ENCODE peak calls at places on chromosomes 12 and 14, in ten cellular contexts. G is heart left ventricle; J is stimulated activated CD8-positive, alpha-beta memory T cell treated with anti-CD3 and anti-CD28 coated beads, Interleukin-15, amount 100 ng/mL, for 4 hours; K is NCI-H69; B is iris pigment epithelial cell; C is activated effector memory CD4-positive, alpha-beta T cell treated with Interleukin-2 at 50 U/mL for 16 hours; A is stimulated activated CD4-positive, alpha-beta T cell treated with anti-CD3 and anti-CD28 coated beads, TNF-alpha, amount 100 ng/mL, for 24 hours; E is mesendoderm; H is T-helper 2 cell; O is brain microvascular endothelial cell. S is an unnamed sample.

GRCh38 chr12:113292547-113292946 is 42.4 kb downstream of the SLC8B1 start:
- DNase-seq in G (no peak), J (no peak), K (no peak), B (no peak), C (no peak), A (no peak), E (no peak), H (no peak), O (no peak), S (no peak)

GRCh38 chr12:122147514-122148290 is 26.3 kb downstream of the IL31 start:
- DNase-seq in G (no peak), J (no peak), K (no peak), B (no peak), C (no peak), A (no peak), E (no peak), H (no peak), O (no peak), S (no peak)

GRCh38 chr14:65495196-65495595 is 82.7 kb downstream of the FUT8 start:
- DNase-seq in G (no peak), J (no peak), K (no peak), B (peak), C (no peak), A (no peak), E (no peak), H (no peak), O (no peak), S (no peak)

GRCh38 chr14:95466506-95466905 is 49.9 kb downstream of the SYNE3 start:
- DNase-seq in G (no peak), J (no peak), K (no peak), B (no peak), C (no peak), A (no peak), E (no peak), H (no peak), O (no peak), S (no peak)

GRCh38 chr12:98154850-98155249 is 360.5 kb upstream of the TMPO start:
- DNase-seq in G (no peak), J (no peak), K (peak), B (peak), C (no peak), A (no peak), E (peak), H (no peak), O (no peak), S (peak)

GRCh38 chr12:132333766-132334165 is 4.4 kb upstream of the GALNT9 start:
- DNase-seq in G (no peak), J (no peak), K (no peak), B (no peak), C (no peak), A (no peak), E (no peak), H (no peak), O (no peak), S (no peak)

GRCh38 chr12:123580772-123581171 is 3.6 kb upstream of the TMED2 start:
- DNase-seq in G (no peak), J (no peak), K (no peak), B (peak), C (no peak), A (no peak), E (no peak), H (no peak), O (no peak), S (no peak)

GRCh38 chr12:7602287-7602686 is 63.4 kb downstream of the APOBEC1 start:
- DNase-seq in G (no peak), J (no peak), K (no peak), B (peak), C (no peak), A (no peak), E (no peak), H (no peak), O (peak), S (no peak)

GRCh38 chr12:12779529-12779928 is 5.9 kb upstream of the APOLD1 start:
- DNase-seq in G (no peak), J (no peak), K (peak), B (peak), C (no peak), A (no peak), E (no peak), H (no peak), O (peak), S (peak)

GRCh38 chr12:103667129-103667528 is 80.1 kb downstream of the STAB2 start:
- DNase-seq in G (no peak), J (no peak), K (peak), B (no peak), C (no peak), A (no peak), E (no peak), H (no peak), O (no peak), S (no peak)

GRCh38 chr12:127899981-127900380 is 367.0 kb upstream of the TMEM132C start:
- DNase-seq in G (no peak), J (no peak), K (no peak), B (no peak), C (no peak), A (no peak), E (no peak), H (no peak), O (no peak), S (no peak)

GRCh38 chr12:77979597-77980250 is 149.0 kb downstream of the NAV3 start:
- DNase-seq in G (no peak), J (no peak), K (no peak), B (peak), C (no peak), A (no peak), E (no peak), H (no peak), O (no peak), S (no peak)

GRCh38 chr14:56304456-56304855 is 186.2 kb downstream of the PELI2 start:
- DNase-seq in G (no peak), J (no peak), K (no peak), B (no peak), C (no peak), A (no peak), E (no peak), H (no peak), O (no peak), S (no peak)

GRCh38 chr12:59833408-59833807 is 237.6 kb downstream of the SLC16A7 start:
- DNase-seq in G (no peak), J (no peak), K (no peak), B (no peak), C (no peak), A (no peak), E (no peak), H (no peak), O (no peak), S (no peak)

GRCh38 chr12:130280226-130280625 is 57.5 kb upstream of the PIWIL1 start:
- DNase-seq in G (no peak), J (no peak), K (no peak), B (peak), C (no peak), A (no peak), E (no peak), H (no peak), O (peak), S (no peak)

GRCh38 chr12:70719672-70720420 is 82.6 kb upstream of the PTPRB start:
- DNase-seq in G (peak), J (no peak), K (peak), B (peak), C (no peak), A (no peak), E (peak), H (no peak), O (peak), S (peak)

GRCh38 chr14:42715316-42715715 is 1108.6 kb downstream of the LRFN5 start:
- DNase-seq in G (no peak), J (no peak), K (no peak), B (peak), C (no peak), A (no peak), E (no peak), H (no peak), O (no peak), S (no peak)

GRCh38 chr14:59705866-59706265 is 129.3 kb upstream of the CCDC175 start:
- DNase-seq in G (no peak), J (no peak), K (no peak), B (no peak), C (no peak), A (no peak), E (no peak), H (no peak), O (no peak), S (no peak)

GRCh38 chr12:47095446-47096236 is 15.9 kb upstream of the AMIGO2 start:
- DNase-seq in G (no peak), J (no peak), K (no peak), B (peak), C (no peak), A (no peak), E (no peak), H (no peak), O (peak), S (no peak)